ENCODE peak calls at places on chromosomes 13 and 19, in six cellular contexts. E, L, S, N, X and Y are unnamed samples.

GRCh38 chr19:50266896-50267295 is 62.3 kb downstream of the KCNC3 start:
- DNase-seq in N (no peak), X (no peak), L (no peak), E (no peak), S (no peak), Y (no peak)

GRCh38 chr19:13097331-13098258 is 5.1 kb downstream of the LYL1 start:
- DNase-seq in X (no peak), N (no peak), S (no peak), E (peak), L (no peak), Y (no peak)

GRCh38 chr19:8965887-8966286 is 44.3 kb downstream of the MUC16 start:
- DNase-seq in L (no peak), S (no peak), N (no peak), X (no peak), E (no peak), Y (no peak)

GRCh38 chr13:52195052-52195837 is 35.8 kb upstream of the NEK3 start:
- DNase-seq in S (peak), N (peak), L (peak), E (peak), X (peak), Y (no peak)

GRCh38 chr13:50358221-50358620 is 343.0 kb downstream of the KCNRG start:
- DNase-seq in L (no peak), S (no peak), E (peak), X (peak), N (no peak), Y (no peak)

GRCh38 chr19:18507021-18507726 is 14.7 kb downstream of the ELL start:
- DNase-seq in X (no peak), N (no peak), S (no peak), L (no peak), E (peak), Y (no peak)

GRCh38 chr19:18304496-18305312 is 18.2 kb downstream of the LSM4 start:
- DNase-seq in N (peak), S (peak), E (peak), X (peak), L (peak), Y (peak)

GRCh38 chr13:77836423-77836822 is 82.2 kb downstream of the EDNRB start:
- DNase-seq in L (no peak), N (no peak), X (no peak), E (no peak), S (no peak), Y (no peak)

GRCh38 chr13:111258637-111259036 is 61.8 kb upstream of the TEX29 start:
- DNase-seq in N (no peak), S (no peak), L (no peak), X (no peak), E (no peak), Y (no peak)